ENCODE peak calls at places on chromosomes 5 and 9, in four cellular contexts. J, L, D and F are unnamed samples.

GRCh38 chr5:65264420-65264819 is 217.3 kb downstream of the ADAMTS6 start:
- DNase-seq in D (no peak), J (no peak), L (no peak), F (no peak)

GRCh38 chr9:752201-752600 is 89.3 kb upstream of the DMRT1 start:
- DNase-seq in L (no peak), J (no peak), D (peak; percentile 97), F (no peak)

GRCh38 chr5:135458921-135459331 is 6.8 kb upstream of the TIFAB start:
- DNase-seq in L (peak; percentile 23), J (peak; percentile 57), D (peak; percentile 35), F (no peak)

GRCh38 chr9:69885931-69886330 is 65.3 kb downstream of the CFAP95 start:
- DNase-seq in J (no peak), D (no peak), L (no peak), F (no peak)

GRCh38 chr5:146254223-146254622 is 50.8 kb downstream of the RBM27 start:
- DNase-seq in D (no peak), L (no peak), J (no peak), F (no peak)

GRCh38 chr5:166979576-166979975 is 1311.9 kb upstream of the WWC1 start:
- DNase-seq in J (no peak), L (no peak), D (no peak), F (no peak)

GRCh38 chr5:122584411-122585110 is 190.3 kb upstream of the SNX2 start:
- DNase-seq in J (no peak), D (peak; percentile 71), L (no peak), F (no peak)

GRCh38 chr9:82334286-82334685 is 345.7 kb downstream of the SPATA31D1 start:
- DNase-seq in D (peak; percentile 65), L (no peak), J (no peak), F (no peak)

GRCh38 chr9:133635903-133636531 is at the start of gene DBH:
- DNase-seq in D (no peak), J (no peak), L (no peak), F (no peak)

GRCh38 chr5:177482359-177482795 is 8.9 kb upstream of the DBN1 start:
- DNase-seq in L (no peak), D (no peak), J (no peak), F (no peak)

GRCh38 chr5:170115925-170116324 is 10.2 kb downstream of the FOXI1 start:
- DNase-seq in D (no peak), J (no peak), L (no peak), F (no peak)

GRCh38 chr9:79023134-79023577 is 548.6 kb upstream of the TLE4 start:
- DNase-seq in D (peak; percentile 96), J (no peak), L (no peak), F (no peak)

GRCh38 chr9:100206899-100207298 is 107.9 kb downstream of the INVS start:
- DNase-seq in J (no peak), L (no peak), D (peak; percentile 10), F (no peak)

GRCh38 chr5:13408616-13409015 is 535.9 kb downstream of the DNAH5 start:
- DNase-seq in D (no peak), L (no peak), J (no peak), F (no peak)

GRCh38 chr5:150658699-150659265 is 2.3 kb upstream of the MYOZ3 start:
- DNase-seq in L (no peak), D (no peak), J (no peak), F (no peak)

GRCh38 chr9:3662671-3663070 is 136.9 kb upstream of the RFX3 start:
- DNase-seq in L (no peak), D (peak; percentile 47), J (no peak), F (no peak)

GRCh38 chr5:113178073-113178779 is 201.6 kb downstream of the DCP2 start:
- DNase-seq in D (no peak), L (no peak), J (no peak), F (no peak)

GRCh38 chr9:24127519-24127918 is 301.5 kb upstream of the ELAVL2 start:
- DNase-seq in D (no peak), J (no peak), L (no peak), F (no peak)

GRCh38 chr9:18463991-18464390 is 10.0 kb upstream of the ADAMTSL1 start:
- DNase-seq in J (no peak), L (no peak), D (peak; percentile 72), F (no peak)

GRCh38 chr9:20728493-20729220 is 44.6 kb downstream of the FOCAD start:
- DNase-seq in L (no peak), J (no peak), D (peak; percentile 35), F (no peak)

GRCh38 chr9:129761901-129762359 is 9.1 kb upstream of the PTGES start:
- DNase-seq in D (peak; percentile 83), L (no peak), J (no peak), F (no peak)

GRCh38 chr5:90553711-90554110 is 4.9 kb upstream of the ADGRV1 start:
- DNase-seq in J (no peak), L (no peak), D (no peak), F (no peak)

GRCh38 chr5:116359575-116359974 is 215.0 kb downstream of the SEMA6A start:
- DNase-seq in L (no peak), J (no peak), D (no peak), F (no peak)

GRCh38 chr5:81142108-81142507 is 91.0 kb upstream of the CKMT2 start:
- DNase-seq in J (no peak), L (no peak), D (no peak), F (no peak)

GRCh38 chr9:35725362-35725761 is 6.6 kb downstream of the TLN1 start:
- DNase-seq in J (peak; percentile 33), L (no peak), D (no peak), F (no peak)

GRCh38 chr9:14565352-14565956 is 127.8 kb downstream of the ZDHHC21 start:
- DNase-seq in L (no peak), D (no peak), J (peak; percentile 20), F (no peak)

GRCh38 chr5:137498301-137498735 is 808 bp downstream of the SPOCK1 start:
- DNase-seq in J (no peak), D (no peak), L (peak; percentile 27), F (no peak)

GRCh38 chr5:132808866-132809265 is 4.2 kb upstream of the SOWAHA start:
- DNase-seq in L (no peak), J (no peak), D (no peak), F (no peak)

GRCh38 chr5:407801-408268 is 35.1 kb upstream of the EXOC3 start:
- DNase-seq in J (no peak), D (no peak), L (no peak), F (no peak)

GRCh38 chr9:121053544-121053943 is 3.5 kb upstream of the C5 start:
- DNase-seq in L (peak; percentile 63), D (no peak), J (no peak), F (no peak)
- H3K27ac ChIP-seq in L (peak overlapping the region; percentile 59), D (no peak overlapping the region), J (no peak overlapping the region), F (no peak overlapping the region)

GRCh38 chr9:107542814-107543213 is 53.2 kb upstream of the KLF4 start:
- DNase-seq in L (no peak), J (no peak), D (no peak), F (no peak)

GRCh38 chr9:107545036-107545435 is 55.5 kb upstream of the KLF4 start:
- DNase-seq in D (no peak), J (no peak), L (no peak), F (no peak)

GRCh38 chr9:107541523-107541922 is 52.0 kb upstream of the KLF4 start:
- DNase-seq in D (no peak), J (no peak), L (no peak), F (no peak)

GRCh38 chr9:107540167-107540566 is 50.6 kb upstream of the KLF4 start:
- DNase-seq in L (no peak), J (no peak), D (no peak), F (no peak)

DNA sequence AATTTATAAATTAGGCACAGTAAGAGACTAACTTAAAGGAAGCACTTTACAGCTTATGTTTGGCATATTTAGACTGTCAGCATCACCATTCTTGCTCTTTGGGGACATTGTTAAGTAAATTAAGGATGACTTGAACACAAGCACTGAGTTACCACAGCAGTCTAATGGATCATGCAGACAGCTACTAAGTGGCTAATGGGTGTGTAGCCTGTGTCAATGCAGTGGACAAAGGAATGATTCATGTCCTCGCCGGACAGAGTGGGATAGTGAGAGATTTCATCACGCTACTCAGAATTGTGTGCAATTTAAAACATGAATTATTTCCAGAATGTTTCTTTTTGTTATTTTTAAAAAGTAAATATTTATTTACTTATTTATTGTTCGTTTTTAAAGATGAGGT is 52.8 kb upstream of the KLF4 start:
- DNase-seq in D (no peak), L (no peak), J (no peak), F (no peak)
- H3K27me3 ChIP-seq in D (no peaks in the 10 kb centered on the region), L (no peaks in the 10 kb centered on the region), J (peaks cover 9% of the 10 kb centered on the region), F (no peaks in the 10 kb centered on the region)

GRCh38 chr9:92679413-92680165 is 9.7 kb upstream of the IPPK start:
- DNase-seq in J (no peak), D (no peak), L (no peak), F (no peak)
- H3K27ac ChIP-seq in J (no peak overlapping the region), D (no peak overlapping the region), L (no peak overlapping the region), F (no peak overlapping the region)

GRCh38 chr9:131098391-131099087 is 2.2 kb downstream of the AIF1L start:
- DNase-seq in J (no peak), L (no peak), D (no peak), F (no peak)

GRCh38 chr9:131099088-131099611 is 2.8 kb downstream of the AIF1L start:
- DNase-seq in D (no peak), L (no peak), J (peak; percentile 78), F (no peak)

GRCh38 chr9:131097259-131097947 is 1.1 kb downstream of the AIF1L start:
- DNase-seq in D (no peak), L (no peak), J (no peak), F (no peak)

GRCh38 chr9:131096490-131097258 is at the start of gene AIF1L:
- DNase-seq in D (no peak), L (peak; percentile 64), J (peak; percentile 77), F (no peak)

DNA sequence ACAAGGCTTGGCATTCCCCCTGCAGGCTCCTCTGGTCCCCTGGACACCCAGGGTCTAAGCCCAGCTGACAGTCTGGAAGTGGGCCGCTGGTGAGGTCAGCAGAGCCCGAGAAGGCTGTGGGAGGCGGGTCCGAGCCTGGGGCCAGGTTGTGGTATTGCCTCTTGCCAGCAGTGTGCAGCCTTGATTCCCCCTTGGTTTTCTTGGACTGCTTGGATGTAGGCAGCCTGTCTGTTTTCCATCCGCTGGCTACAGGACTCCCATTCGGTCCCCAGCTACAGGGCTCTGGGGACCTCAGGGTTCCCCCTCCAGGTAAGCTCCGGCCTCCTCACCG is 1.6 kb downstream of the AIF1L start:
- DNase-seq in L (no peak), J (no peak), D (no peak), F (no peak)
- H3K27me3 ChIP-seq in L (no peaks in the 10 kb centered on the region), J (peaks cover 56% of the 10 kb centered on the region), D (peaks cover 54% of the 10 kb centered on the region), F (no peaks in the 10 kb centered on the region)